ENCODE peak calls at places on chromosome 7, in ten cellular contexts. One of them, this sample, is unnamed.

GRCh38 chr7:130831817-130832481 is 97.9 kb upstream of the KLF14 start:
- DNase-seq in CD8-positive, alpha-beta T cell: no peak
- DNase-seq in vagina: no peak
- DNase-seq in lower lobe of right lung: no peak
- DNase-seq in tibial artery: no peak
- DNase-seq in fibroblast of pulmonary artery: peak; percentile 78
- DNase-seq in BE2C: no peak
- DNase-seq in progenitor cell of endocrine pancreas: no peak
- DNase-seq in MCF 10A: peak; percentile 63
- DNase-seq in cardiac fibroblast: peak; percentile 78
- DNase-seq in this sample: peak; percentile 12

GRCh38 chr7:117630907-117631564 is 151.2 kb downstream of the CFTR start:
- DNase-seq in progenitor cell of endocrine pancreas: no peak
- DNase-seq in fibroblast of pulmonary artery: no peak
- DNase-seq in vagina: no peak
- DNase-seq in MCF 10A: no peak
- DNase-seq in tibial artery: no peak
- DNase-seq in CD8-positive, alpha-beta T cell: no peak
- DNase-seq in lower lobe of right lung: no peak
- DNase-seq in cardiac fibroblast: no peak
- DNase-seq in BE2C: no peak
- DNase-seq in this sample: no peak

GRCh38 chr7:138064856-138065357 is 11.4 kb upstream of the AKR1D1 start:
- DNase-seq in CD8-positive, alpha-beta T cell: no peak
- DNase-seq in progenitor cell of endocrine pancreas: no peak
- DNase-seq in MCF 10A: no peak
- DNase-seq in fibroblast of pulmonary artery: peak; percentile 48
- DNase-seq in vagina: no peak
- DNase-seq in BE2C: no peak
- DNase-seq in tibial artery: no peak
- DNase-seq in cardiac fibroblast: peak; percentile 50
- DNase-seq in lower lobe of right lung: no peak
- DNase-seq in this sample: no peak

GRCh38 chr7:24932815-24933214 is 47.2 kb downstream of the OSBPL3 start:
- DNase-seq in vagina: no peak
- DNase-seq in BE2C: no peak
- DNase-seq in tibial artery: no peak
- DNase-seq in fibroblast of pulmonary artery: no peak
- DNase-seq in progenitor cell of endocrine pancreas: no peak
- DNase-seq in lower lobe of right lung: no peak
- DNase-seq in CD8-positive, alpha-beta T cell: no peak
- DNase-seq in cardiac fibroblast: no peak
- DNase-seq in MCF 10A: no peak
- DNase-seq in this sample: no peak

GRCh38 chr7:106563466-106564150 is 97.3 kb downstream of the CCDC71L start:
- DNase-seq in MCF 10A: peak; percentile 75
- DNase-seq in progenitor cell of endocrine pancreas: no peak
- DNase-seq in CD8-positive, alpha-beta T cell: no peak
- DNase-seq in BE2C: peak; percentile 46
- DNase-seq in vagina: no peak
- DNase-seq in tibial artery: no peak
- DNase-seq in cardiac fibroblast: peak; percentile 48
- DNase-seq in fibroblast of pulmonary artery: peak; percentile 36
- DNase-seq in lower lobe of right lung: no peak
- DNase-seq in this sample: no peak

GRCh38 chr7:25656581-25657026 is 428.3 kb upstream of the NPVF start:
- DNase-seq in lower lobe of right lung: no peak
- DNase-seq in tibial artery: no peak
- DNase-seq in cardiac fibroblast: peak; percentile 71
- DNase-seq in vagina: no peak
- DNase-seq in progenitor cell of endocrine pancreas: no peak
- DNase-seq in BE2C: peak; percentile 23
- DNase-seq in CD8-positive, alpha-beta T cell: no peak
- DNase-seq in fibroblast of pulmonary artery: peak; percentile 2
- DNase-seq in MCF 10A: no peak
- DNase-seq in this sample: no peak

GRCh38 chr7:128833148-128833938 is 3.1 kb downstream of the FLNC start:
- DNase-seq in BE2C: peak; percentile 62
- DNase-seq in tibial artery: peak; percentile 70
- DNase-seq in cardiac fibroblast: peak; percentile 93
- DNase-seq in MCF 10A: no peak
- DNase-seq in vagina: no peak
- DNase-seq in lower lobe of right lung: no peak
- DNase-seq in CD8-positive, alpha-beta T cell: no peak
- DNase-seq in progenitor cell of endocrine pancreas: no peak
- DNase-seq in fibroblast of pulmonary artery: peak; percentile 95
- DNase-seq in this sample: no peak

GRCh38 chr7:87370660-87371180 is 25.3 kb downstream of the CROT start:
- DNase-seq in vagina: no peak
- DNase-seq in MCF 10A: peak; percentile 28
- DNase-seq in fibroblast of pulmonary artery: peak; percentile 77
- DNase-seq in lower lobe of right lung: no peak
- DNase-seq in tibial artery: no peak
- DNase-seq in CD8-positive, alpha-beta T cell: no peak
- DNase-seq in BE2C: no peak
- DNase-seq in cardiac fibroblast: peak; percentile 74
- DNase-seq in progenitor cell of endocrine pancreas: no peak
- DNase-seq in this sample: no peak

GRCh38 chr7:87151701-87152111 is 547 bp upstream of the DMTF1 start:
- DNase-seq in lower lobe of right lung: no peak
- DNase-seq in MCF 10A: no peak
- DNase-seq in CD8-positive, alpha-beta T cell: no peak
- DNase-seq in progenitor cell of endocrine pancreas: no peak
- DNase-seq in BE2C: no peak
- DNase-seq in fibroblast of pulmonary artery: no peak
- DNase-seq in vagina: no peak
- DNase-seq in cardiac fibroblast: no peak
- DNase-seq in tibial artery: no peak
- DNase-seq in this sample: no peak

GRCh38 chr7:102434039-102434481 is 685 bp downstream of the ORAI2 start:
- DNase-seq in BE2C: no peak
- DNase-seq in fibroblast of pulmonary artery: peak; percentile 48
- DNase-seq in vagina: no peak
- DNase-seq in lower lobe of right lung: no peak
- DNase-seq in progenitor cell of endocrine pancreas: no peak
- DNase-seq in tibial artery: no peak
- DNase-seq in MCF 10A: no peak
- DNase-seq in cardiac fibroblast: peak; percentile 44
- DNase-seq in CD8-positive, alpha-beta T cell: no peak
- DNase-seq in this sample: no peak

GRCh38 chr7:156766666-156767065 is 126.1 kb downstream of the RNF32 start:
- DNase-seq in progenitor cell of endocrine pancreas: no peak
- DNase-seq in MCF 10A: no peak
- DNase-seq in cardiac fibroblast: no peak
- DNase-seq in fibroblast of pulmonary artery: no peak
- DNase-seq in tibial artery: no peak
- DNase-seq in lower lobe of right lung: no peak
- DNase-seq in vagina: no peak
- DNase-seq in CD8-positive, alpha-beta T cell: no peak
- DNase-seq in BE2C: no peak
- DNase-seq in this sample: no peak

GRCh38 chr7:156759579-156760202 is 119.1 kb downstream of the RNF32 start:
- DNase-seq in fibroblast of pulmonary artery: no peak
- DNase-seq in vagina: no peak
- DNase-seq in tibial artery: no peak
- DNase-seq in MCF 10A: no peak
- DNase-seq in progenitor cell of endocrine pancreas: no peak
- DNase-seq in lower lobe of right lung: no peak
- DNase-seq in BE2C: no peak
- DNase-seq in CD8-positive, alpha-beta T cell: no peak
- DNase-seq in cardiac fibroblast: no peak
- DNase-seq in this sample: no peak

GRCh38 chr7:156765901-156766656 is 125.5 kb downstream of the RNF32 start:
- DNase-seq in progenitor cell of endocrine pancreas: no peak
- DNase-seq in cardiac fibroblast: no peak
- DNase-seq in fibroblast of pulmonary artery: no peak
- DNase-seq in lower lobe of right lung: no peak
- DNase-seq in vagina: no peak
- DNase-seq in CD8-positive, alpha-beta T cell: no peak
- DNase-seq in BE2C: no peak
- DNase-seq in MCF 10A: no peak
- DNase-seq in tibial artery: no peak
- DNase-seq in this sample: no peak

GRCh38 chr7:156764766-156765165 is 124.2 kb downstream of the RNF32 start:
- DNase-seq in cardiac fibroblast: no peak
- DNase-seq in MCF 10A: no peak
- DNase-seq in fibroblast of pulmonary artery: no peak
- DNase-seq in vagina: no peak
- DNase-seq in CD8-positive, alpha-beta T cell: no peak
- DNase-seq in progenitor cell of endocrine pancreas: no peak
- DNase-seq in lower lobe of right lung: no peak
- DNase-seq in BE2C: no peak
- DNase-seq in tibial artery: no peak
- DNase-seq in this sample: no peak

DNA sequence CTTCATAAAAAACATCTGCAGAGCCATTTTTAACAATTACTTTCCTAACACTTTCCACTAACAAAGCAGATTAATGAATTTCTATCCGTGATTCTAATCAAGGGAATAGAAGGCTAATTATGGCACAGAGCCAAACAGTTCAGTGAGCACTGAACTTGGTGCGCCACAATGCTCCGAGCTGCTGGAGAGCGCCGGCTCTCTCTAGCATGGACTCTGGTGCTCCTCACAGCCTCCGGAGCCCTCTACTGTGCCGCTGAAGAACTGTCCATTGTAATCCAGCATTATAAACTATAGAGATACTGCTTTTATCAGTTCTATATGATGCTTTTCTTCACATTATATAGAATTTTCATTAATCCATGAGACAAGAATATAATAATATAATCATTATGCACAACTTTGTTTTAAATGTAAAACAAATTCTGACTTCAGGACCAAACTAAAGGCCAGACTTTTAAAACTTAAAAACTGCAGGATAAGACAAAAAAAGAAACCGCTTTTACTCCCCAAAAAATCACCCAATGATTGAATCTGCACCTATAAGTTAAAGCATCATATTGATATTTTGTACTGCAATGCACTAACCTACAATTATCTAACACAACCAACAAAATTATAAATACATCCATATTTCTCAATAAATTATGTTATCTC is 123.6 kb downstream of the RNF32 start:
- DNase-seq in progenitor cell of endocrine pancreas: no peak
- DNase-seq in cardiac fibroblast: peak; percentile 85
- DNase-seq in vagina: no peak
- DNase-seq in MCF 10A: peak; percentile 70
- DNase-seq in tibial artery: peak; percentile 23
- DNase-seq in BE2C: peak; percentile 84
- DNase-seq in fibroblast of pulmonary artery: peak; percentile 85
- DNase-seq in CD8-positive, alpha-beta T cell: no peak
- DNase-seq in lower lobe of right lung: peak; percentile 73
- DNase-seq in this sample: peak; percentile 50
- TF ChIP-seq CTCF in progenitor cell of endocrine pancreas: peak; percentile 78
- TF ChIP-seq CTCF in cardiac fibroblast: peak; percentile 87
- TF ChIP-seq CTCF in vagina: peak; percentile 34
- TF ChIP-seq CTCF in MCF 10A: peak; percentile 65
- TF ChIP-seq CTCF in tibial artery: peak; percentile 31
- TF ChIP-seq CTCF in BE2C: peak; percentile 86
- TF ChIP-seq CTCF in fibroblast of pulmonary artery: peak; percentile 86
- TF ChIP-seq CTCF in CD8-positive, alpha-beta T cell: no peak
- TF ChIP-seq CTCF in lower lobe of right lung: peak; percentile 66
- TF ChIP-seq CTCF in this sample: no peak

GRCh38 chr7:108164946-108165345 is 34.8 kb upstream of the LAMB4 start:
- DNase-seq in vagina: no peak
- DNase-seq in progenitor cell of endocrine pancreas: no peak
- DNase-seq in tibial artery: no peak
- DNase-seq in lower lobe of right lung: no peak
- DNase-seq in cardiac fibroblast: no peak
- DNase-seq in fibroblast of pulmonary artery: no peak
- DNase-seq in BE2C: no peak
- DNase-seq in CD8-positive, alpha-beta T cell: no peak
- DNase-seq in MCF 10A: no peak
- DNase-seq in this sample: no peak
- TF ChIP-seq CTCF in vagina: no peak
- TF ChIP-seq CTCF in progenitor cell of endocrine pancreas: peak; percentile 30
- TF ChIP-seq CTCF in tibial artery: no peak
- TF ChIP-seq CTCF in lower lobe of right lung: no peak
- TF ChIP-seq CTCF in cardiac fibroblast: no peak
- TF ChIP-seq CTCF in fibroblast of pulmonary artery: no peak
- TF ChIP-seq CTCF in BE2C: peak; percentile 14
- TF ChIP-seq CTCF in CD8-positive, alpha-beta T cell: no peak
- TF ChIP-seq CTCF in MCF 10A: no peak
- TF ChIP-seq CTCF in this sample: peak; percentile 44

GRCh38 chr7:98286701-98287485 is 5.4 kb downstream of the BRI3 start:
- DNase-seq in tibial artery: no peak
- DNase-seq in CD8-positive, alpha-beta T cell: no peak
- DNase-seq in lower lobe of right lung: no peak
- DNase-seq in progenitor cell of endocrine pancreas: no peak
- DNase-seq in MCF 10A: peak; percentile 36
- DNase-seq in cardiac fibroblast: no peak
- DNase-seq in BE2C: peak; percentile 34
- DNase-seq in vagina: no peak
- DNase-seq in fibroblast of pulmonary artery: no peak
- DNase-seq in this sample: no peak
- TF ChIP-seq CTCF in tibial artery: no peak
- TF ChIP-seq CTCF in CD8-positive, alpha-beta T cell: no peak
- TF ChIP-seq CTCF in lower lobe of right lung: no peak
- TF ChIP-seq CTCF in progenitor cell of endocrine pancreas: no peak
- TF ChIP-seq CTCF in MCF 10A: no peak
- TF ChIP-seq CTCF in cardiac fibroblast: no peak
- TF ChIP-seq CTCF in BE2C: no peak
- TF ChIP-seq CTCF in vagina: no peak
- TF ChIP-seq CTCF in fibroblast of pulmonary artery: no peak
- TF ChIP-seq CTCF in this sample: no peak

GRCh38 chr7:140639366-140640053 is 1.1 kb downstream of the DENND2A start:
- DNase-seq in fibroblast of pulmonary artery: peak; percentile 75
- DNase-seq in BE2C: no peak
- DNase-seq in MCF 10A: no peak
- DNase-seq in cardiac fibroblast: peak; percentile 76
- DNase-seq in vagina: no peak
- DNase-seq in progenitor cell of endocrine pancreas: no peak
- DNase-seq in lower lobe of right lung: no peak
- DNase-seq in CD8-positive, alpha-beta T cell: no peak
- DNase-seq in tibial artery: peak; percentile 26
- DNase-seq in this sample: peak; percentile 32

GRCh38 chr7:140635821-140636220 is 4.8 kb downstream of the DENND2A start:
- DNase-seq in MCF 10A: no peak
- DNase-seq in cardiac fibroblast: no peak
- DNase-seq in progenitor cell of endocrine pancreas: no peak
- DNase-seq in tibial artery: no peak
- DNase-seq in vagina: no peak
- DNase-seq in BE2C: no peak
- DNase-seq in CD8-positive, alpha-beta T cell: no peak
- DNase-seq in fibroblast of pulmonary artery: no peak
- DNase-seq in lower lobe of right lung: no peak
- DNase-seq in this sample: no peak

GRCh38 chr7:140640060-140640611 is 477 bp downstream of the DENND2A start:
- DNase-seq in MCF 10A: no peak
- DNase-seq in CD8-positive, alpha-beta T cell: no peak
- DNase-seq in tibial artery: peak; percentile 25
- DNase-seq in progenitor cell of endocrine pancreas: peak; percentile 40
- DNase-seq in cardiac fibroblast: peak; percentile 52
- DNase-seq in lower lobe of right lung: peak; percentile 55
- DNase-seq in fibroblast of pulmonary artery: peak; percentile 40
- DNase-seq in BE2C: peak; percentile 60
- DNase-seq in vagina: no peak
- DNase-seq in this sample: peak; percentile 68

GRCh38 chr7:140640727-140641531 is at the start of gene DENND2A:
- DNase-seq in fibroblast of pulmonary artery: peak; percentile 58
- DNase-seq in progenitor cell of endocrine pancreas: peak; percentile 76
- DNase-seq in BE2C: peak; percentile 85
- DNase-seq in vagina: no peak
- DNase-seq in MCF 10A: no peak
- DNase-seq in tibial artery: peak; percentile 60
- DNase-seq in CD8-positive, alpha-beta T cell: no peak
- DNase-seq in cardiac fibroblast: peak; percentile 69
- DNase-seq in lower lobe of right lung: peak; percentile 61
- DNase-seq in this sample: peak; percentile 83

GRCh38 chr7:140638311-140638791 is 2.3 kb downstream of the DENND2A start:
- DNase-seq in progenitor cell of endocrine pancreas: no peak
- DNase-seq in BE2C: no peak
- DNase-seq in MCF 10A: peak; percentile 21
- DNase-seq in cardiac fibroblast: peak; percentile 87
- DNase-seq in vagina: no peak
- DNase-seq in lower lobe of right lung: no peak
- DNase-seq in fibroblast of pulmonary artery: peak; percentile 74
- DNase-seq in CD8-positive, alpha-beta T cell: no peak
- DNase-seq in tibial artery: peak; percentile 62
- DNase-seq in this sample: no peak
- TF ChIP-seq CTCF in progenitor cell of endocrine pancreas: no peak
- TF ChIP-seq CTCF in BE2C: no peak
- TF ChIP-seq CTCF in MCF 10A: no peak
- TF ChIP-seq CTCF in cardiac fibroblast: peak; percentile 25
- TF ChIP-seq CTCF in vagina: no peak
- TF ChIP-seq CTCF in lower lobe of right lung: no peak
- TF ChIP-seq CTCF in fibroblast of pulmonary artery: peak; percentile 35
- TF ChIP-seq CTCF in CD8-positive, alpha-beta T cell: no peak
- TF ChIP-seq CTCF in tibial artery: no peak
- TF ChIP-seq CTCF in this sample: no peak